ENCODE peak calls at places on chromosomes 6 and 20, in four cellular contexts. X, B, T and L are unnamed samples.

GRCh38 chr6:109010703-109011102 is 83.9 kb downstream of the SESN1 start:
- DNase-seq in T (no peak), X (no peak), B (peak), L (no peak)

GRCh38 chr6:1856381-1856780 is 246.7 kb downstream of the FOXC1 start:
- DNase-seq in X (no peak), T (no peak), B (no peak), L (peak)

GRCh38 chr6:31900917-31901414 is 920 bp downstream of the ZBTB12 start:
- DNase-seq in B (no peak), X (no peak), T (peak), L (no peak)

GRCh38 chr6:168929871-168930450 is 323.7 kb downstream of the THBS2 start:
- DNase-seq in B (no peak), T (no peak), X (no peak), L (no peak)

GRCh38 chr6:30707281-30707850 is 9.7 kb downstream of the MDC1 start:
- DNase-seq in T (no peak), B (no peak), X (no peak), L (no peak)

GRCh38 chr6:39818695-39819094 is 26.5 kb downstream of the DAAM2 start:
- DNase-seq in T (no peak), X (no peak), B (no peak), L (no peak)

GRCh38 chr6:104472245-104472644 is 387.5 kb downstream of the HACE1 start:
- DNase-seq in T (no peak), X (no peak), B (no peak), L (no peak)

GRCh38 chr6:108875161-108875555 is 26.9 kb downstream of the ARMC2 start:
- DNase-seq in X (no peak), T (no peak), B (no peak), L (no peak)

GRCh38 chr20:57038608-57039440 is 227.6 kb downstream of the BMP7 start:
- DNase-seq in B (no peak), T (no peak), X (no peak), L (no peak)

GRCh38 chr6:54060286-54060685 is 51.0 kb upstream of the MLIP start:
- DNase-seq in B (no peak), X (no peak), T (no peak), L (no peak)

GRCh38 chr6:168456907-168457771 is 16.2 kb downstream of the SMOC2 start:
- DNase-seq in X (no peak), T (no peak), B (no peak), L (no peak)

GRCh38 chr6:168072730-168073129 is 6.3 kb downstream of the FRMD1 start:
- DNase-seq in B (no peak), X (no peak), T (no peak), L (no peak)

GRCh38 chr20:54938707-54939106 is 463.3 kb downstream of the DOK5 start:
- DNase-seq in B (no peak), X (no peak), T (no peak), L (peak)

GRCh38 chr6:130778946-130779657 is 48.1 kb upstream of the SMLR1 start:
- DNase-seq in T (no peak), X (no peak), B (no peak), L (no peak)

GRCh38 chr20:25064561-25064960 is 6.6 kb upstream of the ACSS1 start:
- DNase-seq in T (no peak), B (no peak), X (no peak), L (no peak)

GRCh38 chr20:57795347-57795697 is 85.5 kb upstream of the PMEPA1 start:
- DNase-seq in X (no peak), T (no peak), B (peak), L (no peak)

GRCh38 chr6:139370707-139371345 is 3.6 kb downstream of the CITED2 start:
- DNase-seq in T (no peak), B (no peak), X (no peak), L (no peak)

GRCh38 chr6:143594647-143595046 is 83.1 kb upstream of the PHACTR2 start:
- DNase-seq in B (no peak), X (no peak), T (no peak), L (no peak)

GRCh38 chr20:34578040-34578439 is 19.5 kb downstream of the MAP1LC3A start:
- DNase-seq in T (no peak), B (no peak), X (no peak), L (no peak)

GRCh38 chr20:34579936-34580587 is 21.5 kb downstream of the MAP1LC3A start:
- DNase-seq in B (no peak), T (no peak), X (no peak), L (no peak)

GRCh38 chr20:34580588-34580940 is 22.0 kb downstream of the MAP1LC3A start:
- DNase-seq in X (no peak), T (no peak), B (no peak), L (no peak)

GRCh38 chr20:34578521-34579147 is 20.1 kb downstream of the MAP1LC3A start:
- DNase-seq in X (no peak), T (no peak), B (no peak), L (no peak)

DNA sequence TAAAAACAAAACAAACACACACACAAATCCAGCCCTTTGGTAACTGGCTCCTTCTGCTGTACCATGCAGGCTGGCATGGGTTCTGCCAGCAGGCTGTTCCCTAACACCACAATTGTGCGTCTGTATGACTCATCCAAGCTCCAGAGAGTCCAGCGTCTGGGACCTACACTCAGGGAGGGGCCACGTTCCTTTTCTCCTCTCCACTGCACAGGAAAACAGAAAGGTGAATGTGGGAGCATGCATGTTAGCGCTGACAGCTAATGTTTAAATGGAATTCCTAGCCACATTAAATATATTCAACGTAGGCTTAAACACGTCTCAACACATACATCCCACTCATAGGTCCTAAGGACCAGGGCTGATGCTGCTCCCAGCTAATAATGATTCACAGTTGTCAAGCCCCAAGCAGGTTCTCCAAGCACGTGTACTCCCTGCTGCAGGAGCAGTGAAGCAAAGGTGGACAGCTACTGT is 20.7 kb downstream of the MAP1LC3A start:
- DNase-seq in X (peak), T (no peak), B (peak), L (no peak)
- TF ChIP-seq POLR2AphosphoS5 in X (no peak), T (no peak), B (no peak), L (no peak)

DNA sequence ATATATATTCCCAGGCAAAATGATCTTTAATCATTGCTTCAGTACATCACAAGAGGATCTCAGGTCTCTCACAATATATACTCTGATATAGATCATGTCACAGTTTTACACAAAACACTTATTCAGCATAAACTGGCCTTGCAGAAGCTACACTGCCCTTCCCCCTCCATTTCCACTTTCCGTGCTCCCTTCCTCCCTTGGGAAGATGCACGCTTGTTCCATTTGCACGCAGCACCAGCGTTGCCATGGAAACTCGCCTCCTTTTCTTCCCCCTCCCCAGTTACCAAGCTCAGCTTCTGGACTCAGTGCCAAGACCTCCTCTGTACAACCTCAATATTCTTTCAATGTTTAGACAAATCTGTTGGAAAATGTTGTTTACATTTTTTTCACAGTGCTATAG is 154.6 kb downstream of the RFPL4B start:
- DNase-seq in B (no peak), X (no peak), T (peak), L (peak)
- H3K4me2 ChIP-seq in B (no peak), X (no peak), T (no peak), L (no peak)

DNA sequence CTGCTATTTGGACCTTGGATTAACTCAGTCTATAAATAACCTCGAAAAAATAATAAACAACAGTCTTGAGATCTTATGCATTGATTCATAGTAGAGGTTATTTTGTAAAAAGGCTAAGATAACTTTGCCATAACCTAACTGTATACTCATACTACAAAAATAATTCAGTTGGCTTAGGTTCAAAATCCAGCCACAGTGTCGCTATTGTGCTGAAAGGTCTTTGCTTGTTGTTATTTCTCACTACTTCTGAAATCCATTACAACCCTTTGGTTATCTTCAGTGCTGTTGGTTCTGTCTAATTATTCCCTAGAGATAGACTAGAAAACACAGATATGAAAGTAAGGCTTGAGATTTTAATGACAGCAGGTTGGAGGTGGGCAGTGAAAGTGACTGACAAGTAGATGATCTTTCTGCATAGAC is 74.4 kb downstream of the MKKS start:
- DNase-seq in B (no peak), T (no peak), X (no peak), L (no peak)
- H3K4me3 ChIP-seq in B (no peak), T (no peak), X (no peak), L (no peak)

DNA sequence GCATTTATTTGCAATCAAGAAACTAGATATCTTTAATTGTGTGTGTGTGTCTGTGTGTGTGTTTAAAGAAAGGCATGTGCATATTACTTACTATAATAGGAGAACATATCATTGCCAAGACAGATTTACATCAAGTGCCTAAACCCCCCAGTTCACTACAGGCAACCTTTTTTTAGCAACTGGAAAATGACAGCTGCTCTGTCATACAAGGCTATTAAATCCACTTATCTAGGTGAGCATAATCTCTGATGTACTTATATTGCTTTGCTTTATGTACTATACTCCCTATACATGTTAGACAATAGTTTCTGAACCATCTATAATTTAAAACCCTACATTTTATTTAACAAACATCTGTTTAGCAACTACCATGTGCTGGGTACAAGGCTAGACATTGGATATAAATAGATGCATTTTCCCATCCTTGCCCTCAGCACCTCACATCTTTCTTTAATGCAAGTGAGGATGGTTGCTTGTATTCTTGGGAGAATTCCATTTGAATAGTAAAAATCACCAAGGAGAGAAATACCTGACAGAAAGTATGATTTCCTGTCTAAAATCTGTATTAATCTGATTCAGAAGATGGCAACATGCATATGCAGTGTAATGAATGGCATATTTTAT is 398.3 kb downstream of the LAMA2 start:
- DNase-seq in X (no peak), T (no peak), B (no peak), L (no peak)
- TF ChIP-seq POLR2AphosphoS5 in X (no peak), T (no peak), B (no peak), L (no peak)

GRCh38 chr20:5187122-5187521 is 60.3 kb downstream of the CDS2 start:
- DNase-seq in B (no peak), X (no peak), T (no peak), L (no peak)

GRCh38 chr20:5190444-5190843 is 63.6 kb downstream of the CDS2 start:
- DNase-seq in B (no peak), T (no peak), X (no peak), L (no peak)

GRCh38 chr20:5191829-5192569 is 65.2 kb downstream of the CDS2 start:
- DNase-seq in T (peak), B (peak), X (peak), L (peak)

GRCh38 chr20:5188736-5189135 is 61.9 kb downstream of the CDS2 start:
- DNase-seq in B (no peak), X (no peak), T (no peak), L (no peak)

DNA sequence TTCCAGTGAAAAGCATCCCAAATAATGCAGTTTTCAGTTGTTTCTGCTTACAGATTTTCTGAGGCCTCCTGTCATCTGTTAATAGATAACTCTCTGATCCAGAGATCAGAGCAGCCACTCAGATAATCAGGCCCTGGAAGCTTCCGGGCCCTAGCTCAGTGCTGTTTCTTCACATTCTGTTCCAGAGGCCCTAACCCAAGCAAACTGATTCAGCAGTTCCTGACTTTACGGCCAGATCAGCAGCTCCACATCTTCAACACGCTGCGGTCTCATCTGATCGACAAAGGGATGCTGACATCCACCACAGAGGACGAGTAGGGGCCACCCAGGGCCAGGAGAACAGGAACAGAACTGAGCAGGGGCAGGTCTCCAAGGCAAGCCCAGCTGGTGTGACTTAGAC is 63.1 kb downstream of the CDS2 start:
- DNase-seq in T (no peak), X (no peak), B (no peak), L (no peak)
- H3K4me2 ChIP-seq in T (no peak), X (no peak), B (no peak), L (no peak)

GRCh38 chr6:125751334-125751916 is 2.0 kb downstream of the HEY2 start:
- DNase-seq in T (peak), X (no peak), B (no peak), L (no peak)
- H3K4me3 ChIP-seq in T (peak), X (no peak), B (no peak), L (no peak)

GRCh38 chr6:41843178-41843577 is 52.0 kb downstream of the USP49 start:
- DNase-seq in T (no peak), X (no peak), B (no peak), L (no peak)

GRCh38 chr6:41846666-41847237 is 48.4 kb downstream of the USP49 start:
- DNase-seq in T (peak), X (peak), B (peak), L (peak)
- TF ChIP-seq POLR2AphosphoS5 in T (no peak), X (no peak), B (no peak), L (peak)

GRCh38 chr20:17952692-17953684 is 15.6 kb downstream of the SNX5 start:
- DNase-seq in T (no peak), X (no peak), B (no peak), L (no peak)

GRCh38 chr20:17956099-17956685 is 12.4 kb downstream of the SNX5 start:
- DNase-seq in B (no peak), T (no peak), X (no peak), L (no peak)

GRCh38 chr20:17955302-17955701 is 13.3 kb downstream of the SNX5 start:
- DNase-seq in B (no peak), X (no peak), T (no peak), L (no peak)

GRCh38 chr20:17951323-17951722 is 17.3 kb downstream of the SNX5 start:
- DNase-seq in B (no peak), T (no peak), X (no peak), L (no peak)

DNA sequence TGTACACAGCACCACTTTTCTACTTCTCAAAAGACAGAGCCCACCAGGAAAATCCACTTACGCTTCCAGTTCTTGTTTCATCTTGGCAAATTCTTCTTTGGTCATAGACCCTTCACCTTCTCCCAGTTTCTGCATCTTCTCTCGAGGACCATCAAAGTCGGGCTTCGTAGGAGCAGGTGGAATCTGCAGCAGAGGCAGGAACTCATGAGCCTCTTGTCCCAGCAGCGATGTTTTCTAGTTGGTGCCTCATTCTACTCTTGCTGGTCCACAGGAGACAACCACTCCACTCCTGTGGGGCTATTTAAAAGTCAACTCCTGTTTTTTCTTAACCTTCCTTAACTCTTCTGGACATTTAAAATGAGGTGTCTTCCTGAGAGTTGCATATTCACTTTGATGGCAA is 14.7 kb downstream of the SNX5 start:
- DNase-seq in T (no peak), B (no peak), X (no peak), L (no peak)
- H3K4me2 ChIP-seq in T (no peak), B (no peak), X (no peak), L (no peak)

GRCh38 chr6:91497770-91498169 is 910.9 kb upstream of the MAP3K7 start:
- DNase-seq in X (no peak), T (no peak), B (no peak), L (no peak)
- H3K4me3 ChIP-seq in X (no peak), T (no peak), B (no peak), L (no peak)

GRCh38 chr20:32474967-32475819 is 109.9 kb downstream of the NOL4L start:
- DNase-seq in X (no peak), B (peak), T (peak), L (peak)
- TF ChIP-seq POLR2AphosphoS5 in X (no peak), B (peak), T (no peak), L (peak)